ENCODE peak calls at places on chromosomes 11 and 22, in ten cellular contexts. N is neuronal stem cell, J is left ventricle myocardium inferior, L is hepatocyte, A is stomach, O is thyroid gland, H is pancreas, W is fibroblast of lung, K is upper lobe of right lung, E is vagina. I is an unnamed sample.

GRCh38 chr11:127226376-127226775 is 225.8 kb upstream of the KIRREL3 start:
- DNase-seq in N (no peak), J (no peak), L (peak), A (no peak), O (no peak), H (no peak), W (no peak), K (no peak), E (no peak), I (no peak)

GRCh38 chr11:133833101-133833898 is 12.0 kb downstream of the SPATA19 start:
- DNase-seq in N (no peak), J (no peak), L (no peak), A (no peak), O (no peak), H (no peak), W (no peak), K (no peak), E (no peak), I (no peak)

GRCh38 chr22:37213941-37214340 is 1.7 kb upstream of the SSTR3 start:
- DNase-seq in N (no peak), J (no peak), L (no peak), A (no peak), O (no peak), H (peak), W (no peak), K (peak), E (no peak), I (no peak)

GRCh38 chr11:65833297-65834030 is at the start of gene SNX32:
- DNase-seq in N (peak), J (peak), L (peak), A (peak), O (peak), H (peak), W (peak), K (peak), E (peak), I (peak)

GRCh38 chr11:69292221-69292648 is 1.7 kb upstream of the MYEOV start:
- DNase-seq in N (peak), J (no peak), L (no peak), A (no peak), O (peak), H (peak), W (peak), K (no peak), E (no peak), I (no peak)

GRCh38 chr11:44018127-44018521 is 29.7 kb upstream of the ACCSL start:
- DNase-seq in N (no peak), J (no peak), L (no peak), A (peak), O (no peak), H (no peak), W (no peak), K (no peak), E (peak), I (no peak)

GRCh38 chr22:29083576-29084566 is 11.0 kb downstream of the KREMEN1 start:
- DNase-seq in N (no peak), J (no peak), L (no peak), A (no peak), O (peak), H (no peak), W (no peak), K (no peak), E (no peak), I (no peak)

GRCh38 chr11:122069946-122070345 is 46.1 kb downstream of the BLID start:
- DNase-seq in N (peak), J (peak), L (peak), A (peak), O (peak), H (peak), W (peak), K (no peak), E (no peak), I (no peak)

GRCh38 chr22:24536089-24536488 is 18.8 kb downstream of the GUCD1 start:
- DNase-seq in N (no peak), J (no peak), L (no peak), A (no peak), O (no peak), H (no peak), W (no peak), K (no peak), E (no peak), I (no peak)

GRCh38 chr11:44701276-44701675 is 25.5 kb upstream of the TSPAN18 start:
- DNase-seq in N (no peak), J (no peak), L (no peak), A (no peak), O (no peak), H (no peak), W (no peak), K (no peak), E (no peak), I (no peak)

GRCh38 chr11:1812274-1812673 is 22.5 kb upstream of the SYT8 start:
- DNase-seq in N (no peak), J (no peak), L (no peak), A (no peak), O (no peak), H (no peak), W (no peak), K (no peak), E (no peak), I (no peak)

DNA sequence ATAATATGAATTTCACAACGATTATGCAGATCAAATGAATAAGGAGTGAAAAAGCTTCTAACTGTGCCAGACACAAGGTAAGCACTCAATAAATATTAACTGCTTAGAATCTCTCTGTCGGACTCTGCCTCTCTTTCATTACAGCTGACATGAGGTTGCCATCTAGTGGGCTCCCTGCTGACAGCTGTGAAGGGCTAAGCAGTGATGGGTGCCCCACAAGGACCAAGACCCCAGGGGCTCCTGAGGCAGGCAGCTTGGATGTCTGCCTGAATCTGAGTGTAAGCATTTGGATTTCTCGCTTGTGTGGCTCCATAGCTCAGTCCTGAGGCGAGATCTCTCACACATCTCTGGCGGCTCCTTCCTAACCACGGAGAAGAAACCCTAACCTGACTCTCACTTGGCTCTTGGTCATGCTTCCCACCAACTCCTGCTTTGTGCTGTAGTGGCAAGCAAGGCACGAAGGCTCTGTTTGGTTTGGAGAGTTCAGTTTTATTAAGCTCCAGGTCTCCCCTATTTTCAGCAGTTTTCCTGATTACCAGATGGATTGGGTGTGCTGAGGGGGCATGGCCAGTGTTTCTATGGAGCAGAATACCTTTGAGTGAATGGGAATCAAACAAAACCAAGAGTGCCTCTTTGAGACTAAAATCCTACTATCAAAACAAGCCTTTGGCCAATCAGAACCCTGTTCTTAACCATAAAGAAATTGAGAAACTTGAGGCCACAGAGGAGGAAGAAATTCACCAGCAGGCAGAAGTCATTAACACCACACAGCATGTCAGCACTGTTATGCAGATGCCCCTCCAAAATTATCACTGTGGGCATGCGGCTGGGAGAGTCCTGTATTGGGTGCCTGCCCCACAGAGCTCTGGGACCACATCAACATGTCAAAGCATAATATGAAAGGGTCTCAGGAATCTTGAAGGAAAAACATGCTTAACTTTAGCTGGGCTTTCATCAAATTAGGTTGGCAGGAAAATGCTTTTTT is 152.8 kb upstream of the NTM start:
- DNase-seq in N (no peak), J (no peak), L (peak), A (no peak), O (peak), H (no peak), W (peak), K (no peak), E (no peak), I (no peak)
- H3K27ac ChIP-seq in N (no peak), J (no peak), L (no peak), A (no peak), O (no peak), H (no peak), W (no peak), K (no peak), E (no peak), I (no peak)

GRCh38 chr11:77140231-77140959 is 12.3 kb downstream of the MYO7A start:
- DNase-seq in N (no peak), J (peak), L (no peak), A (no peak), O (no peak), H (no peak), W (peak), K (no peak), E (no peak), I (no peak)
- H3K27ac ChIP-seq in N (no peak), J (peak), L (peak), A (peak), O (no peak), H (no peak), W (no peak), K (no peak), E (peak), I (no peak)

GRCh38 chr11:76891285-76891684 is 30.6 kb downstream of the ACER3 start:
- DNase-seq in N (no peak), J (no peak), L (no peak), A (no peak), O (no peak), H (no peak), W (no peak), K (no peak), E (no peak), I (no peak)
- H3K27ac ChIP-seq in N (no peak), J (no peak), L (no peak), A (no peak), O (no peak), H (no peak), W (no peak), K (no peak), E (no peak), I (no peak)

GRCh38 chr11:102476069-102476468 is 23.5 kb upstream of the TMEM123 start:
- DNase-seq in N (no peak), J (no peak), L (no peak), A (no peak), O (no peak), H (no peak), W (peak), K (no peak), E (no peak), I (no peak)
- H3K27ac ChIP-seq in N (no peak), J (peak), L (peak), A (no peak), O (peak), H (no peak), W (no peak), K (no peak), E (peak), I (peak)

GRCh38 chr11:116207781-116208180 is 565.0 kb downstream of the BUD13 start:
- DNase-seq in N (no peak), J (no peak), L (no peak), A (no peak), O (no peak), H (no peak), W (no peak), K (no peak), E (no peak), I (no peak)

GRCh38 chr11:116202922-116203321 is 569.9 kb downstream of the BUD13 start:
- DNase-seq in N (no peak), J (no peak), L (no peak), A (no peak), O (no peak), H (no peak), W (no peak), K (no peak), E (no peak), I (no peak)

GRCh38 chr11:116211166-116211565 is 561.6 kb downstream of the BUD13 start:
- DNase-seq in N (no peak), J (no peak), L (no peak), A (no peak), O (no peak), H (no peak), W (no peak), K (no peak), E (no peak), I (no peak)

GRCh38 chr11:116210663-116211062 is 562.1 kb downstream of the BUD13 start:
- DNase-seq in N (no peak), J (no peak), L (no peak), A (no peak), O (no peak), H (no peak), W (no peak), K (no peak), E (no peak), I (no peak)

GRCh38 chr11:116207349-116207748 is 565.4 kb downstream of the BUD13 start:
- DNase-seq in N (no peak), J (no peak), L (peak), A (no peak), O (no peak), H (no peak), W (no peak), K (no peak), E (no peak), I (no peak)
- H3K27ac ChIP-seq in N (no peak), J (no peak), L (no peak), A (no peak), O (no peak), H (no peak), W (no peak), K (no peak), E (no peak), I (no peak)

GRCh38 chr11:57596266-57596885 is 1.1 kb upstream of the SERPING1 start:
- DNase-seq in N (no peak), J (no peak), L (no peak), A (no peak), O (peak), H (no peak), W (no peak), K (no peak), E (no peak), I (no peak)

GRCh38 chr11:57597971-57598830 is 716 bp downstream of the SERPING1 start:
- DNase-seq in N (peak), J (peak), L (peak), A (peak), O (peak), H (peak), W (peak), K (peak), E (peak), I (no peak)

GRCh38 chr11:57597461-57597892 is at the start of gene SERPING1:
- DNase-seq in N (no peak), J (peak), L (peak), A (peak), O (peak), H (peak), W (peak), K (peak), E (peak), I (no peak)

GRCh38 chr11:57599381-57599780 is 1.9 kb downstream of the SERPING1 start:
- DNase-seq in N (no peak), J (no peak), L (no peak), A (no peak), O (no peak), H (no peak), W (peak), K (no peak), E (no peak), I (no peak)

DNA sequence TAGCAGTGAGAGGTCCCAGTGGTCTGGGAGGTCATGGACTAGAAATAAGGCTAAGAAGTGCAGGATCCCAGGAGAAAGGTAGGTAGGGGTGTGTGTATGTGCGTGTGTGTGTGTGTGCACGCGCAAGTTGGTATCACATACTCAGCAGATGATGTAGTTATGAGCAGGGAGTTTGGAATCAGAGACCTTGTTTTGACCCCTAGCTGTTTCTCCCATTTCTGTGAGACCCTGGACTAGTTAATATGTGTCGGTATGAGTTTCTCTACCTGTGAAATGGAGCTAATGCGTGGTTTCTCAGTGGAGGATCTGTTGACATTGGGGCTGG is 1.3 kb downstream of the SERPING1 start:
- DNase-seq in N (no peak), J (no peak), L (peak), A (no peak), O (no peak), H (no peak), W (peak), K (no peak), E (no peak), I (no peak)
- H3K27ac ChIP-seq in N (peak), J (peak), L (peak), A (peak), O (peak), H (no peak), W (peak), K (peak), E (peak), I (no peak)

DNA sequence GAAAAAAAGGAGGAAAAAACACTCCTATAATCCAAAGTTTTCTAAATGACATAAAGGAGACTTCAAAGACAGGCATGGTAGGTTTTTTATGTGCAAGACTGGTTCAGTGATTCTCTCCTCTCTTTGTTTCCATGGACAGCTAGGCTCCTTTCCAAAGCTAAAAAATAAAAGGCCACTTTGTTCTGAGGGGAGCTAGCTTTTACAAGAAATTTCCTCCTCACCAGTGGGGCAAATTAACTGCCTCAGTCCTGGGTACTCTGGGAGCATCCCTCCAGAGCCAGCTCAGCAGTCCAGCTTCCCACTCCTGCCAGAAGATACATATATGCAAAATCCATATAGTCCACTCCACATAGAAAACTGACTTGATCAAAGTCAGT is 63.9 kb upstream of the FAM181B start:
- DNase-seq in N (no peak), J (no peak), L (no peak), A (no peak), O (no peak), H (no peak), W (no peak), K (no peak), E (no peak), I (no peak)
- H3K27ac ChIP-seq in N (no peak), J (no peak), L (no peak), A (no peak), O (no peak), H (no peak), W (no peak), K (no peak), E (no peak), I (no peak)

DNA sequence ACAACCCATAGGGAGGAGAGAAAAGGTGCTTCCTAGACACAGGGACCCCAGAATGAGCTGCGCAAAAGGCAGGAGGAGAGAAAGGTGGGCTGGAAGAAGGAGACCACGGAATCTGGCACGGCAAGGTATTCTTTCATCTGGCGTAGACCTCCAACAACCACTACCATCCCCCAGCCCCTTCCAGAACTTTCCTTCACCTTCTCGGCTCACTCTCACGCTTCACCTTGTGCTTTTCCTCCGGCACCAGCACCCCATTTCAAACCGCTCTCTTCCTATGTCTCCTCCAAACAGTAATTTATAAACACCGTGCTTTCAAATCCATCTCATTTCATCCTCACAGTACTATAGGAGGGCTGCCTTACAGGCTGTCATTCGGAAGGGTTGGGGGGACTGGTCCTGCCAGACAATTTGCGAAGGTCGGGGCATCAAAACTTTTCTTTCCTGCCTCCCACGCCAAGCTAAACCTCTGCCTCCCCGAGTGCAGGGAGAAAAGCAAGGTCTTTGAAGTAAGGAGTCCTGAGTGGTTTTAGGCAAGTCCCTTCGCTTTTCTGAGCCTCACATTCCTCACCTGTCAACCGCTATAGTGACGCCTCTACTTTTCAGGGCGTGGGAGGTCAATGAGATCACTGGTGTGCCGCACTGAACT is 937 bp downstream of the KCTD21 start:
- DNase-seq in N (no peak), J (no peak), L (no peak), A (no peak), O (no peak), H (no peak), W (no peak), K (no peak), E (no peak), I (no peak)
- H3K27ac ChIP-seq in N (no peak), J (peak), L (peak), A (peak), O (peak), H (no peak), W (peak), K (peak), E (peak), I (no peak)

GRCh38 chr22:31615940-31616314 is 46.1 kb downstream of the PISD start:
- DNase-seq in N (no peak), J (no peak), L (no peak), A (no peak), O (no peak), H (no peak), W (no peak), K (no peak), E (no peak), I (no peak)
- H3K27ac ChIP-seq in N (no peak), J (no peak), L (peak), A (no peak), O (no peak), H (no peak), W (no peak), K (peak), E (no peak), I (no peak)

GRCh38 chr22:19759994-19760651 is 455 bp upstream of the TBX1 start:
- DNase-seq in N (no peak), J (no peak), L (no peak), A (no peak), O (no peak), H (no peak), W (no peak), K (no peak), E (no peak), I (no peak)
- H3K27ac ChIP-seq in N (no peak), J (no peak), L (no peak), A (no peak), O (peak), H (no peak), W (no peak), K (no peak), E (no peak), I (peak)

I was measured in SK-N-MC.